ENCODE peak calls at places on chromosomes 12 and 14, in ten cellular contexts. One of them, this sample, is unnamed.

GRCh38 chr12:94053676-94054075 is 94.7 kb upstream of the PLXNC1 start:
- DNase-seq in GF-D8: no peak
- DNase-seq in central memory CD4-positive, alpha-beta T cell: no peak
- DNase-seq in PC-3: no peak
- DNase-seq in mucosa of descending colon: peak; percentile 44
- DNase-seq in activated CD4-positive, alpha-beta T cell treated with anti-CD3 and anti-CD28 coated beads for 1 hour: no peak
- DNase-seq in activated T-cell treated with anti-CD3 and anti-CD28 coated beads for 1 hour: no peak
- DNase-seq in ACHN: no peak
- DNase-seq in AG08396: no peak
- DNase-seq in NCI-H345: no peak
- DNase-seq in this sample: no peak

GRCh38 chr14:104150201-104151027 is 12.0 kb downstream of the KIF26A start:
- DNase-seq in central memory CD4-positive, alpha-beta T cell: no peak
- DNase-seq in PC-3: no peak
- DNase-seq in AG08396: no peak
- DNase-seq in NCI-H345: peak; percentile 18
- DNase-seq in activated CD4-positive, alpha-beta T cell treated with anti-CD3 and anti-CD28 coated beads for 1 hour: no peak
- DNase-seq in mucosa of descending colon: no peak
- DNase-seq in ACHN: no peak
- DNase-seq in activated T-cell treated with anti-CD3 and anti-CD28 coated beads for 1 hour: no peak
- DNase-seq in GF-D8: no peak
- DNase-seq in this sample: peak; percentile 33

GRCh38 chr12:59403259-59403932 is 192.4 kb upstream of the SLC16A7 start:
- DNase-seq in central memory CD4-positive, alpha-beta T cell: peak; percentile 31
- DNase-seq in ACHN: peak; percentile 80
- DNase-seq in GF-D8: peak; percentile 7
- DNase-seq in PC-3: peak; percentile 77
- DNase-seq in activated T-cell treated with anti-CD3 and anti-CD28 coated beads for 1 hour: peak; percentile 5
- DNase-seq in mucosa of descending colon: peak; percentile 77
- DNase-seq in AG08396: peak; percentile 62
- DNase-seq in NCI-H345: peak; percentile 70
- DNase-seq in activated CD4-positive, alpha-beta T cell treated with anti-CD3 and anti-CD28 coated beads for 1 hour: no peak
- DNase-seq in this sample: peak; percentile 27

GRCh38 chr14:38042356-38042755 is 165.3 kb upstream of the SSTR1 start:
- DNase-seq in NCI-H345: no peak
- DNase-seq in AG08396: peak; percentile 59
- DNase-seq in activated T-cell treated with anti-CD3 and anti-CD28 coated beads for 1 hour: no peak
- DNase-seq in PC-3: peak; percentile 77
- DNase-seq in central memory CD4-positive, alpha-beta T cell: no peak
- DNase-seq in GF-D8: no peak
- DNase-seq in mucosa of descending colon: peak; percentile 5
- DNase-seq in activated CD4-positive, alpha-beta T cell treated with anti-CD3 and anti-CD28 coated beads for 1 hour: no peak
- DNase-seq in ACHN: peak; percentile 56
- DNase-seq in this sample: no peak

GRCh38 chr12:71439613-71440392 is at the start of gene LGR5:
- DNase-seq in mucosa of descending colon: peak; percentile 24
- DNase-seq in GF-D8: no peak
- DNase-seq in ACHN: peak; percentile 8
- DNase-seq in NCI-H345: peak; percentile 87
- DNase-seq in central memory CD4-positive, alpha-beta T cell: no peak
- DNase-seq in activated CD4-positive, alpha-beta T cell treated with anti-CD3 and anti-CD28 coated beads for 1 hour: no peak
- DNase-seq in PC-3: peak; percentile 15
- DNase-seq in activated T-cell treated with anti-CD3 and anti-CD28 coated beads for 1 hour: no peak
- DNase-seq in AG08396: peak; percentile 36
- DNase-seq in this sample: no peak

GRCh38 chr12:82567688-82568087 is 119.0 kb upstream of the TMTC2 start:
- DNase-seq in GF-D8: no peak
- DNase-seq in PC-3: no peak
- DNase-seq in NCI-H345: no peak
- DNase-seq in ACHN: no peak
- DNase-seq in activated T-cell treated with anti-CD3 and anti-CD28 coated beads for 1 hour: no peak
- DNase-seq in mucosa of descending colon: no peak
- DNase-seq in activated CD4-positive, alpha-beta T cell treated with anti-CD3 and anti-CD28 coated beads for 1 hour: no peak
- DNase-seq in AG08396: no peak
- DNase-seq in central memory CD4-positive, alpha-beta T cell: no peak
- DNase-seq in this sample: no peak

GRCh38 chr12:31008241-31008711 is 65.4 kb upstream of the DDX11 start:
- DNase-seq in PC-3: no peak
- DNase-seq in ACHN: no peak
- DNase-seq in central memory CD4-positive, alpha-beta T cell: no peak
- DNase-seq in AG08396: no peak
- DNase-seq in GF-D8: no peak
- DNase-seq in activated CD4-positive, alpha-beta T cell treated with anti-CD3 and anti-CD28 coated beads for 1 hour: no peak
- DNase-seq in activated T-cell treated with anti-CD3 and anti-CD28 coated beads for 1 hour: no peak
- DNase-seq in NCI-H345: no peak
- DNase-seq in mucosa of descending colon: no peak
- DNase-seq in this sample: no peak

GRCh38 chr12:22474970-22475720 is 69.2 kb downstream of the C2CD5 start:
- DNase-seq in NCI-H345: no peak
- DNase-seq in PC-3: no peak
- DNase-seq in ACHN: no peak
- DNase-seq in central memory CD4-positive, alpha-beta T cell: no peak
- DNase-seq in activated CD4-positive, alpha-beta T cell treated with anti-CD3 and anti-CD28 coated beads for 1 hour: no peak
- DNase-seq in activated T-cell treated with anti-CD3 and anti-CD28 coated beads for 1 hour: no peak
- DNase-seq in AG08396: no peak
- DNase-seq in mucosa of descending colon: no peak
- DNase-seq in GF-D8: no peak
- DNase-seq in this sample: no peak

GRCh38 chr14:99908653-99909250 is 115.5 kb downstream of the EML1 start:
- DNase-seq in mucosa of descending colon: no peak
- DNase-seq in ACHN: no peak
- DNase-seq in activated CD4-positive, alpha-beta T cell treated with anti-CD3 and anti-CD28 coated beads for 1 hour: no peak
- DNase-seq in central memory CD4-positive, alpha-beta T cell: no peak
- DNase-seq in activated T-cell treated with anti-CD3 and anti-CD28 coated beads for 1 hour: no peak
- DNase-seq in PC-3: no peak
- DNase-seq in NCI-H345: no peak
- DNase-seq in AG08396: no peak
- DNase-seq in GF-D8: no peak
- DNase-seq in this sample: no peak

GRCh38 chr12:102435827-102436436 is 44.4 kb downstream of the IGF1 start:
- DNase-seq in activated CD4-positive, alpha-beta T cell treated with anti-CD3 and anti-CD28 coated beads for 1 hour: no peak
- DNase-seq in mucosa of descending colon: no peak
- DNase-seq in PC-3: no peak
- DNase-seq in AG08396: no peak
- DNase-seq in activated T-cell treated with anti-CD3 and anti-CD28 coated beads for 1 hour: no peak
- DNase-seq in ACHN: no peak
- DNase-seq in NCI-H345: no peak
- DNase-seq in central memory CD4-positive, alpha-beta T cell: no peak
- DNase-seq in GF-D8: no peak
- DNase-seq in this sample: no peak

GRCh38 chr14:40273417-40273816 is 841.2 kb upstream of the FBXO33 start:
- DNase-seq in NCI-H345: no peak
- DNase-seq in AG08396: no peak
- DNase-seq in ACHN: no peak
- DNase-seq in mucosa of descending colon: no peak
- DNase-seq in central memory CD4-positive, alpha-beta T cell: no peak
- DNase-seq in activated CD4-positive, alpha-beta T cell treated with anti-CD3 and anti-CD28 coated beads for 1 hour: no peak
- DNase-seq in PC-3: no peak
- DNase-seq in activated T-cell treated with anti-CD3 and anti-CD28 coated beads for 1 hour: no peak
- DNase-seq in GF-D8: no peak
- DNase-seq in this sample: no peak

GRCh38 chr12:16675438-16675837 is 69.5 kb upstream of the LMO3 start:
- DNase-seq in central memory CD4-positive, alpha-beta T cell: no peak
- DNase-seq in activated T-cell treated with anti-CD3 and anti-CD28 coated beads for 1 hour: no peak
- DNase-seq in GF-D8: no peak
- DNase-seq in ACHN: no peak
- DNase-seq in AG08396: no peak
- DNase-seq in PC-3: no peak
- DNase-seq in activated CD4-positive, alpha-beta T cell treated with anti-CD3 and anti-CD28 coated beads for 1 hour: no peak
- DNase-seq in mucosa of descending colon: no peak
- DNase-seq in NCI-H345: no peak
- DNase-seq in this sample: no peak

GRCh38 chr12:68761442-68761812 is 15.5 kb downstream of the SLC35E3 start:
- DNase-seq in ACHN: no peak
- DNase-seq in AG08396: no peak
- DNase-seq in GF-D8: no peak
- DNase-seq in mucosa of descending colon: no peak
- DNase-seq in activated T-cell treated with anti-CD3 and anti-CD28 coated beads for 1 hour: no peak
- DNase-seq in NCI-H345: no peak
- DNase-seq in central memory CD4-positive, alpha-beta T cell: no peak
- DNase-seq in PC-3: no peak
- DNase-seq in activated CD4-positive, alpha-beta T cell treated with anti-CD3 and anti-CD28 coated beads for 1 hour: no peak
- DNase-seq in this sample: no peak

GRCh38 chr12:76790564-76791552 is 26.9 kb downstream of the ZDHHC17 start:
- DNase-seq in AG08396: peak; percentile 9
- DNase-seq in mucosa of descending colon: no peak
- DNase-seq in activated CD4-positive, alpha-beta T cell treated with anti-CD3 and anti-CD28 coated beads for 1 hour: no peak
- DNase-seq in ACHN: peak; percentile 45
- DNase-seq in activated T-cell treated with anti-CD3 and anti-CD28 coated beads for 1 hour: no peak
- DNase-seq in GF-D8: no peak
- DNase-seq in PC-3: peak; percentile 57
- DNase-seq in NCI-H345: no peak
- DNase-seq in central memory CD4-positive, alpha-beta T cell: peak; percentile 47
- DNase-seq in this sample: peak; percentile 57

GRCh38 chr12:11978985-11979384 is 91.8 kb upstream of the BCL2L14 start:
- DNase-seq in GF-D8: no peak
- DNase-seq in central memory CD4-positive, alpha-beta T cell: no peak
- DNase-seq in ACHN: no peak
- DNase-seq in PC-3: peak; percentile 73
- DNase-seq in activated T-cell treated with anti-CD3 and anti-CD28 coated beads for 1 hour: no peak
- DNase-seq in AG08396: peak; percentile 20
- DNase-seq in activated CD4-positive, alpha-beta T cell treated with anti-CD3 and anti-CD28 coated beads for 1 hour: no peak
- DNase-seq in NCI-H345: no peak
- DNase-seq in mucosa of descending colon: no peak
- DNase-seq in this sample: no peak

GRCh38 chr14:52222901-52223300 is 44.6 kb upstream of the PTGDR start:
- DNase-seq in activated T-cell treated with anti-CD3 and anti-CD28 coated beads for 1 hour: no peak
- DNase-seq in central memory CD4-positive, alpha-beta T cell: no peak
- DNase-seq in mucosa of descending colon: no peak
- DNase-seq in NCI-H345: no peak
- DNase-seq in activated CD4-positive, alpha-beta T cell treated with anti-CD3 and anti-CD28 coated beads for 1 hour: no peak
- DNase-seq in GF-D8: no peak
- DNase-seq in PC-3: no peak
- DNase-seq in AG08396: no peak
- DNase-seq in ACHN: no peak
- DNase-seq in this sample: no peak

GRCh38 chr12:10989107-10989506 is 2.4 kb upstream of the TAS2R50 start:
- DNase-seq in mucosa of descending colon: no peak
- DNase-seq in GF-D8: no peak
- DNase-seq in NCI-H345: no peak
- DNase-seq in activated T-cell treated with anti-CD3 and anti-CD28 coated beads for 1 hour: no peak
- DNase-seq in ACHN: no peak
- DNase-seq in PC-3: no peak
- DNase-seq in AG08396: no peak
- DNase-seq in central memory CD4-positive, alpha-beta T cell: no peak
- DNase-seq in activated CD4-positive, alpha-beta T cell treated with anti-CD3 and anti-CD28 coated beads for 1 hour: no peak
- DNase-seq in this sample: no peak

GRCh38 chr12:60070541-60070940 is 474.7 kb downstream of the SLC16A7 start:
- DNase-seq in activated T-cell treated with anti-CD3 and anti-CD28 coated beads for 1 hour: no peak
- DNase-seq in NCI-H345: no peak
- DNase-seq in PC-3: peak; percentile 85
- DNase-seq in GF-D8: no peak
- DNase-seq in AG08396: no peak
- DNase-seq in ACHN: no peak
- DNase-seq in activated CD4-positive, alpha-beta T cell treated with anti-CD3 and anti-CD28 coated beads for 1 hour: no peak
- DNase-seq in mucosa of descending colon: no peak
- DNase-seq in central memory CD4-positive, alpha-beta T cell: no peak
- DNase-seq in this sample: no peak

GRCh38 chr12:10861366-10861765 is 12.1 kb upstream of the PRR4 start:
- DNase-seq in PC-3: peak; percentile 6
- DNase-seq in ACHN: no peak
- DNase-seq in GF-D8: no peak
- DNase-seq in activated T-cell treated with anti-CD3 and anti-CD28 coated beads for 1 hour: no peak
- DNase-seq in central memory CD4-positive, alpha-beta T cell: no peak
- DNase-seq in AG08396: no peak
- DNase-seq in NCI-H345: no peak
- DNase-seq in mucosa of descending colon: no peak
- DNase-seq in activated CD4-positive, alpha-beta T cell treated with anti-CD3 and anti-CD28 coated beads for 1 hour: no peak
- DNase-seq in this sample: no peak

GRCh38 chr12:106873983-106874382 is 81.7 kb upstream of the TMEM263 start:
- DNase-seq in PC-3: no peak
- DNase-seq in NCI-H345: no peak
- DNase-seq in ACHN: no peak
- DNase-seq in AG08396: no peak
- DNase-seq in mucosa of descending colon: no peak
- DNase-seq in central memory CD4-positive, alpha-beta T cell: no peak
- DNase-seq in activated T-cell treated with anti-CD3 and anti-CD28 coated beads for 1 hour: no peak
- DNase-seq in GF-D8: no peak
- DNase-seq in activated CD4-positive, alpha-beta T cell treated with anti-CD3 and anti-CD28 coated beads for 1 hour: no peak
- DNase-seq in this sample: no peak

GRCh38 chr14:104903990-104904389 is 20.7 kb upstream of the PLD4 start:
- DNase-seq in NCI-H345: no peak
- DNase-seq in AG08396: no peak
- DNase-seq in activated CD4-positive, alpha-beta T cell treated with anti-CD3 and anti-CD28 coated beads for 1 hour: no peak
- DNase-seq in GF-D8: no peak
- DNase-seq in ACHN: no peak
- DNase-seq in PC-3: no peak
- DNase-seq in activated T-cell treated with anti-CD3 and anti-CD28 coated beads for 1 hour: no peak
- DNase-seq in central memory CD4-positive, alpha-beta T cell: no peak
- DNase-seq in mucosa of descending colon: no peak
- DNase-seq in this sample: no peak

GRCh38 chr12:3557136-3557697 is 66.2 kb downstream of the PRMT8 start:
- DNase-seq in AG08396: no peak
- DNase-seq in ACHN: no peak
- DNase-seq in activated CD4-positive, alpha-beta T cell treated with anti-CD3 and anti-CD28 coated beads for 1 hour: no peak
- DNase-seq in GF-D8: no peak
- DNase-seq in NCI-H345: no peak
- DNase-seq in central memory CD4-positive, alpha-beta T cell: no peak
- DNase-seq in PC-3: no peak
- DNase-seq in activated T-cell treated with anti-CD3 and anti-CD28 coated beads for 1 hour: no peak
- DNase-seq in mucosa of descending colon: no peak
- DNase-seq in this sample: no peak

GRCh38 chr14:49984419-49984818 is 91.5 kb downstream of the ARF6 start:
- DNase-seq in ACHN: no peak
- DNase-seq in central memory CD4-positive, alpha-beta T cell: no peak
- DNase-seq in NCI-H345: no peak
- DNase-seq in activated CD4-positive, alpha-beta T cell treated with anti-CD3 and anti-CD28 coated beads for 1 hour: no peak
- DNase-seq in mucosa of descending colon: no peak
- DNase-seq in activated T-cell treated with anti-CD3 and anti-CD28 coated beads for 1 hour: no peak
- DNase-seq in AG08396: no peak
- DNase-seq in PC-3: no peak
- DNase-seq in GF-D8: no peak
- DNase-seq in this sample: no peak

GRCh38 chr14:96120392-96120791 is 81.2 kb downstream of the C14orf132 start:
- DNase-seq in activated T-cell treated with anti-CD3 and anti-CD28 coated beads for 1 hour: no peak
- DNase-seq in central memory CD4-positive, alpha-beta T cell: no peak
- DNase-seq in PC-3: no peak
- DNase-seq in NCI-H345: no peak
- DNase-seq in mucosa of descending colon: no peak
- DNase-seq in AG08396: no peak
- DNase-seq in GF-D8: no peak
- DNase-seq in activated CD4-positive, alpha-beta T cell treated with anti-CD3 and anti-CD28 coated beads for 1 hour: no peak
- DNase-seq in ACHN: no peak
- DNase-seq in this sample: no peak

GRCh38 chr12:85260904-85261303 is 19.1 kb upstream of the ALX1 start:
- DNase-seq in AG08396: no peak
- DNase-seq in ACHN: peak; percentile 47
- DNase-seq in GF-D8: no peak
- DNase-seq in NCI-H345: no peak
- DNase-seq in PC-3: peak; percentile 33
- DNase-seq in activated CD4-positive, alpha-beta T cell treated with anti-CD3 and anti-CD28 coated beads for 1 hour: no peak
- DNase-seq in mucosa of descending colon: no peak
- DNase-seq in central memory CD4-positive, alpha-beta T cell: no peak
- DNase-seq in activated T-cell treated with anti-CD3 and anti-CD28 coated beads for 1 hour: no peak
- DNase-seq in this sample: no peak

GRCh38 chr12:112900298-112901145 is 6.2 kb upstream of the OAS1 start:
- DNase-seq in GF-D8: peak; percentile 9
- DNase-seq in mucosa of descending colon: peak; percentile 80
- DNase-seq in NCI-H345: peak; percentile 69
- DNase-seq in activated T-cell treated with anti-CD3 and anti-CD28 coated beads for 1 hour: peak; percentile 20
- DNase-seq in activated CD4-positive, alpha-beta T cell treated with anti-CD3 and anti-CD28 coated beads for 1 hour: no peak
- DNase-seq in central memory CD4-positive, alpha-beta T cell: peak; percentile 40
- DNase-seq in AG08396: peak; percentile 23
- DNase-seq in PC-3: peak; percentile 74
- DNase-seq in ACHN: peak; percentile 65
- DNase-seq in this sample: peak; percentile 45

GRCh38 chr14:102496955-102497744 is 12.4 kb downstream of the ANKRD9 start:
- DNase-seq in GF-D8: no peak
- DNase-seq in central memory CD4-positive, alpha-beta T cell: no peak
- DNase-seq in activated CD4-positive, alpha-beta T cell treated with anti-CD3 and anti-CD28 coated beads for 1 hour: no peak
- DNase-seq in mucosa of descending colon: no peak
- DNase-seq in PC-3: no peak
- DNase-seq in AG08396: no peak
- DNase-seq in NCI-H345: no peak
- DNase-seq in ACHN: no peak
- DNase-seq in activated T-cell treated with anti-CD3 and anti-CD28 coated beads for 1 hour: no peak
- DNase-seq in this sample: no peak

GRCh38 chr12:53748072-53748840 is 3.5 kb downstream of the CISTR start:
- DNase-seq in PC-3: no peak
- DNase-seq in GF-D8: no peak
- DNase-seq in activated CD4-positive, alpha-beta T cell treated with anti-CD3 and anti-CD28 coated beads for 1 hour: no peak
- DNase-seq in ACHN: no peak
- DNase-seq in AG08396: no peak
- DNase-seq in mucosa of descending colon: no peak
- DNase-seq in central memory CD4-positive, alpha-beta T cell: no peak
- DNase-seq in activated T-cell treated with anti-CD3 and anti-CD28 coated beads for 1 hour: no peak
- DNase-seq in NCI-H345: no peak
- DNase-seq in this sample: no peak

This sample was measured in CD4-positive, alpha-beta memory T cell.